ENCODE peak calls at places on chromosomes 12 and 14, in six cellular contexts. C, X, M, E, O and G are unnamed samples.

GRCh38 chr12:112930350-112930749 is 7.9 kb upstream of the OAS3 start:
- DNase-seq in O (no peak), E (no peak), M (no peak), C (no peak), X (no peak), G (no peak)

GRCh38 chr12:75116611-75117010 is 93.0 kb downstream of the KCNC2 start:
- DNase-seq in E (no peak), M (no peak), C (no peak), X (no peak), O (no peak), G (no peak)

GRCh38 chr14:76920572-76921175 is 94.5 kb downstream of the LRRC74A start:
- DNase-seq in E (no peak), X (no peak), M (no peak), O (no peak), C (peak), G (no peak)

GRCh38 chr14:92958373-92959188 is 35.6 kb downstream of the CHGA start:
- DNase-seq in E (no peak), C (no peak), X (no peak), O (no peak), M (no peak), G (no peak)

GRCh38 chr14:101980700-101981099 is 16.3 kb downstream of the DYNC1H1 start:
- DNase-seq in X (peak), C (peak), M (peak), E (peak), O (peak), G (peak)

GRCh38 chr14:59997496-59997895 is 77.6 kb downstream of the LRRC9 start:
- DNase-seq in O (no peak), C (peak), X (no peak), E (no peak), M (no peak), G (no peak)

GRCh38 chr14:73149753-73150152 is 13.4 kb downstream of the PSEN1 start:
- DNase-seq in M (no peak), E (no peak), C (no peak), O (no peak), X (no peak), G (no peak)

GRCh38 chr14:76430017-76430416 is 54.1 kb downstream of the ESRRB start:
- DNase-seq in C (no peak), M (no peak), X (no peak), E (no peak), O (no peak), G (no peak)

GRCh38 chr12:104454997-104455396 is 1.8 kb upstream of the CHST11 start:
- DNase-seq in O (peak), E (no peak), C (no peak), M (no peak), X (no peak), G (no peak)

GRCh38 chr14:31668348-31668747 is 107.1 kb downstream of the NUBPL start:
- DNase-seq in X (no peak), O (no peak), E (no peak), C (no peak), M (no peak), G (no peak)

GRCh38 chr12:48198619-48198973 is 4.5 kb downstream of the OR10AD1 start:
- DNase-seq in C (no peak), X (peak), O (no peak), E (no peak), M (peak), G (peak)

GRCh38 chr14:91866511-91867295 is 633 bp downstream of the TC2N start:
- DNase-seq in E (no peak), C (no peak), M (no peak), X (no peak), O (no peak), G (no peak)

GRCh38 chr14:104389326-104390220 is 190.0 kb upstream of the C14orf180 start:
- DNase-seq in O (no peak), E (no peak), X (peak), M (no peak), C (no peak), G (no peak)

GRCh38 chr12:63915105-63915830 is 70.8 kb downstream of the SRGAP1 start:
- DNase-seq in X (no peak), M (no peak), O (peak), C (no peak), E (no peak), G (no peak)

GRCh38 chr14:55433880-55434804 is 6.3 kb downstream of the TBPL2 start:
- DNase-seq in O (no peak), C (no peak), E (no peak), M (no peak), X (no peak), G (no peak)

DNA sequence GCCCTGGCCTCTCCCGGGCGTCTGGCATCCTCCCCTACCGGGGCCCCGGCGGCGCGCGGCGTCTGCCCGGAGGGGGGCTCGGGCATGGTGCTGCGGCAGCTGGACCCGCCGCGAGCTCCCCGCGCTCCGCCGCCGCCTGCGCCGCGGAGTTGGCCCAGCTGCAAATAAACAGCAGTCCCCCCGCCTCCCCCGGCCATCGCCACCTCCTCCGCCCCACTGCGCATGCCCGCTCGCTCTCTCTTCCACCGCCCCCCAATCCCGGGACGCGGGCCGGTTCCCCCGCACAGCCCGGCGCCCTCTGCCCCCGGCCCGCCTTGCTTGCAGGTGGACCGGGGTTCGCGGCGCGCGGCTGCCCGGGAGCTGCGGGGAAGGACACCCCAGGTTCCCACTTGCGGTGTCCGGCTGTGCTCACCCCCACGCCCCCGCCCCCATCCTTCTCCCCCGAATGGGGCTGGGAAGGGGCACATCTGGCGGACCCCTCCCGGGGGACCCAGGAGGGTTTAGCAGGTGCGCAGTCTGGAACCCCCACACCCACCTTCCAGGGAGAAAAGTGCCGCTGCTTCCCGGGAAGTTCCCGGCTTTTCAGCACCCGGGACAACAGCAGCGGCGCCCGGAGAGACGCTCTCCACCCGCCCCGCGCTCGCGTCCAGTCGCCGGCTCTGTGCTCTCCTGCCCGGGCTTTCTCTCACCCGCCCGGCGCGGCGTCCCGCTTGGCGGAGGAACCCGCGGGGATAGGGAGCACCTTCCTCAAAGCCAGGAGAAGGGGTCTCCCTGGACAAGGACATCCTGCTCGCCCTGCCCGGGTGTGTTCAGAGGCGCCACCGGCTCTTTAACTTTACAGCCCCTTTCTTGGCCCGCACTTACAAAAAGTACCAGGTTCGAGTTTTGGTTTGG is at the start of gene TMTC1:
- DNase-seq in X (peak), E (peak), C (no peak), M (peak), O (peak), G (peak)
- TF ChIP-seq POLR2A in X (no peak), E (peak), C (no peak), M (peak), O (no peak), G (peak)

GRCh38 chr14:23439107-23439835 is 3.8 kb upstream of the MYH7 start:
- DNase-seq in X (no peak), E (no peak), O (no peak), M (no peak), C (no peak), G (no peak)
- TF ChIP-seq CTCF in X (no peak), E (no peak), O (no peak), M (no peak), C (no peak), G (no peak)

GRCh38 chr14:53953002-53953827 is 3.4 kb downstream of the BMP4 start:
- DNase-seq in E (peak), M (peak), C (no peak), O (peak), X (peak), G (peak)
- TF ChIP-seq POLR2A in E (peak), M (peak), C (no peak), O (peak), X (peak), G (peak)

GRCh38 chr12:96399081-96399918 is 939 bp downstream of the CDK17 start:
- DNase-seq in X (peak), O (peak), M (peak), E (peak), C (peak), G (peak)
- TF ChIP-seq CTCF in X (peak), O (no peak), M (no peak), E (peak), C (no peak), G (peak)

GRCh38 chr12:26122681-26123481 is 2.0 kb downstream of the BHLHE41 start:
- DNase-seq in M (peak), C (peak), O (peak), E (peak), X (peak), G (peak)
- TF ChIP-seq POLR2A in M (peak), C (no peak), O (no peak), E (no peak), X (no peak), G (no peak)

GRCh38 chr12:130225347-130225746 is 63.1 kb downstream of the FZD10 start:
- DNase-seq in X (no peak), C (no peak), E (no peak), M (no peak), O (no peak), G (no peak)

GRCh38 chr12:130224613-130225012 is 62.3 kb downstream of the FZD10 start:
- DNase-seq in E (no peak), M (no peak), X (no peak), O (no peak), C (no peak), G (no peak)

GRCh38 chr12:130223767-130224244 is 61.5 kb downstream of the FZD10 start:
- DNase-seq in X (no peak), M (no peak), E (no peak), C (no peak), O (no peak), G (no peak)

GRCh38 chr12:130220361-130220760 is 58.1 kb downstream of the FZD10 start:
- DNase-seq in M (no peak), X (no peak), E (no peak), C (no peak), O (no peak), G (no peak)

DNA sequence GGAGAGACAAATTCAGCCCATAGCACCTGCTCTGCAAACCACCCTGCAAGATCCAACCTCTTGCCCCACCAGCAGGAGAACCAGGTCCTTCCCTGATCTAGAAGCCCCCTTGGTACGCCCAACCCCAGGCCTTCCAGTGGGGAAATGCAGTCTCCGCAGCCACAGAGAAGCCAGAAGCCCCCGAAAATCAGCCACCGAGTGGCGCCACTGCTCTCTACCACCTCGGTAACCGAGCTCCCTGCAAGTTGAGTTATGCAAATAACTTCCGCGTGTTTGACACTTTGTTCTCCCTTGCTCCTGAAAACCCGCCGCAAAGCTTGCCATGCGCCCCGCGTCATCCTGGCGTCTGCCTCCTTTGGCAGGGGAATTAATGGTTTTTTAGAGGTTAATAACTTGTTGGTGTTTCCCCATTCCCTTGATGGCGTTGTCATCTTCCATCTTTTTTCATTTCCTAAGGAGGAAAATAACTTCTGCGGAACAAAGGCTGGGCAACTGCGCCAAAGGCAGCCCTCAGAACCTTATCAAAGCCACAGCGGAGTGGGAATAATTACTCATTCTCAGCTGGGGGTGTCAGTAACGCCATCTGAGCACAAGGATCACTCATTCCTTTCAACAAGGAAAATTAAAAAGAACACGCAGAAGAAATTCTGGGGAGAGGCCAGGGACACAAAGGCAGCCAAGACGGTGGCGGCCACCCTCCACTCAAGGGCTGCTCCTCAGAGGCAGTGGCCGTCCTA is 60.4 kb downstream of the FZD10 start:
- DNase-seq in C (no peak), O (no peak), X (no peak), E (no peak), M (no peak), G (no peak)
- TF ChIP-seq CTCF in C (no peak), O (no peak), X (no peak), E (no peak), M (no peak), G (no peak)

GRCh38 chr12:39442895-39443703 is at the start of gene KIF21A:
- DNase-seq in M (peak), X (peak), C (peak), E (peak), O (peak), G (peak)
- TF ChIP-seq POLR2A in M (peak), X (no peak), C (peak), E (peak), O (peak), G (peak)

DNA sequence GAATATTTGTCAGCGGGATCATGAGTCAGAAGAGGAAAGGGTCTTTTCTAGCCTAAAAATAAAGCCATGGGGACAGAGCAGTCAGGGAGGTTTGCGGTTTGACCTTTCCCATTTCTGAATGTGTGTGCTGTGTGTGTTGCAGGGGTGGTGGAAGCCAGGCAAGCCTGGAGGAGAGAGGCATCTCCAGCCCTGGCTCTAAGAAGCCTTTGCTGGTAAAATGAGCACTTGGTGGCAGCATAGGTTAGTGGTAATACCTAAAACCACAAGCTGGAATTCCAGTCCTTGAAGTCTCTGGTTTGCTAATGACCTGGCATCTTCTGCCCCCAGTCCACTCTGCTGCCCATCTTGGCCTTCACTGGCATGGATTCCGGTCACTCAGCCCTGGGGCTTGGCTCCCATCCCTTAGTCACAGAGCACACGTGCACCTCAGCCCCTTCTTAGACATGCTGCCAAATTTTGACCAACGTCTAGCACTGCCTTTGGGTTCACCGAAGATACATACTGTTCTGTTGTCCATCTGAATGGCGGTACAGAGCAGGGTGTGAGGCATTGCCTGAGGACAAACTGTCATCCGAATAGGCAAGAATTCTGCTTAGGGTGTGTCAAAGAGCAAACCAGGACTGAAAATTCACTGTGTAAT is 52.7 kb downstream of the KCNA5 start:
- DNase-seq in E (no peak), C (no peak), X (no peak), O (no peak), M (no peak), G (no peak)
- TF ChIP-seq CTCF in E (peak), C (no peak), X (no peak), O (no peak), M (no peak), G (no peak)

GRCh38 chr12:107681455-107681835 is 4.2 kb upstream of the PWP1 start:
- DNase-seq in E (no peak), M (no peak), C (no peak), O (no peak), X (no peak), G (no peak)

GRCh38 chr12:107684990-107685359 is 624 bp upstream of the PWP1 start:
- DNase-seq in O (peak), C (peak), E (no peak), M (no peak), X (no peak), G (no peak)

GRCh38 chr12:107681836-107682820 is 3.5 kb upstream of the PWP1 start:
- DNase-seq in C (no peak), X (no peak), M (no peak), O (no peak), E (no peak), G (no peak)

GRCh38 chr12:107684029-107684790 is 1.4 kb upstream of the PWP1 start:
- DNase-seq in E (no peak), M (no peak), X (no peak), C (no peak), O (no peak), G (no peak)

DNA sequence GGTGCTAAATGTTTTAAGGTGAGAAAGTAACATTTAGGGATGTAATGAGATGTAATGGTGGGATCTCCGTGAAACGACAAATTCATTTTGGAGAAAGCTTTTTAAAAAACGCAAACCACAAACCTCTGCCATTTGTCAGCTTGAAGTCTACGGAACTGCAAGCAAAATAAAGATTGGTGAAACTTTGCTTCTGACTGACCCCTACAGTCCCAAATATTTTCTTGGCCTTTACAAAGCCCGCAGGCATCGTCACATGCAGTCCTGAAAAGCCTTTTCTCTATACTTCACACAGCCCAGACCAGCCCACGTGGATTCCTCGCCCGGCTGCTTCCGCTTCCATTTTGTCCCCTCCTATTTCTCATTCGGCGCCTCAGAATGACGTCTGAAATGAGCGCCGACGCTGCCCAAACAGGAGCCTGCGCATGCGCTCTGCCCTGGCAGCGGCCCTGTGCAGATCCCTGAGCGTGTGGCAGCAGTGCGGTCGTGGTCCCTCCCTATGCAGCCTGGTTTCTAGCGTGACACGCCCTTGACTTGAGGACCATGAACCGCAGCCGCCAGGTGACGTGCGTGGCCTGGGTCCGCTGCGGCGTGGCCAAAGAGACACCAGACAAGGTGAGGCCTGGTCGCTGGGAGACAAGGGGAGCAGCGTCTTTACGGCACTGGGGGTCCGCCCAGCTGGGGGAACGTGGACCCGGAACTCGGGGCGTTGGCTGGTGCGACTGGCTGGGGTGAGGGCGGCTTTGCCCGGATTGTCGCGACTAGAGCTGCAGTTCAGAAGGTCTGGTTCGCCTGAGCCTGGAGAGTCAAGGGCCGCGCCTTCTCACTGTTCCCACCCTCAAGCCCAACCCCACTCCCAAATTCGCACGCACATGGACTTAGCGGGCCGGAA is at the start of gene PWP1:
- DNase-seq in X (peak), O (peak), E (peak), C (peak), M (peak), G (peak)
- TF ChIP-seq POLR2A in X (peak), O (peak), E (peak), C (peak), M (peak), G (peak)

GRCh38 chr12:6827982-6828670 is at the start of gene P3H3:
- DNase-seq in C (peak), O (peak), E (peak), X (no peak), M (peak), G (peak)
- TF ChIP-seq CTCF in C (no peak), O (peak), E (peak), X (peak), M (no peak), G (peak)